ENCODE peak calls at places on chromosome 20, in five cellular contexts. F, A, E, C and W are unnamed samples. For H3K27me3, the result is how much of the 10 kb centered on the place peaks cover.

GRCh38 chr20:50982372-50982771 is 23.8 kb downstream of the MOCS3 start:
- DNase-seq in E (no peak), C (peak), A (peak), F (peak), W (peak)

GRCh38 chr20:34940126-34940525 is 15.5 kb downstream of the GSS start:
- DNase-seq in E (no peak), A (no peak), F (no peak), C (peak), W (no peak)

GRCh38 chr20:43941476-43942212 is 27.0 kb downstream of the TOX2 start:
- DNase-seq in E (no peak), F (no peak), A (no peak), C (peak), W (no peak)

GRCh38 chr20:23031346-23031745 is 3.8 kb upstream of the SSTR4 start:
- DNase-seq in E (no peak), C (no peak), F (no peak), A (no peak), W (no peak)

GRCh38 chr20:51426879-51427624 is 115.5 kb downstream of the NFATC2 start:
- DNase-seq in F (no peak), C (no peak), A (peak), E (no peak), W (no peak)

GRCh38 chr20:24118781-24119175 is 130.2 kb upstream of the GGTLC1 start:
- DNase-seq in F (peak), E (no peak), A (no peak), C (no peak), W (no peak)

GRCh38 chr20:50470249-50470858 is 39.8 kb upstream of the PTPN1 start:
- DNase-seq in A (no peak), C (no peak), F (no peak), E (no peak), W (no peak)

GRCh38 chr20:4604580-4604979 is 117.1 kb upstream of the PRND start:
- DNase-seq in F (no peak), A (no peak), E (no peak), C (no peak), W (no peak)

GRCh38 chr20:44182135-44182765 is 4.7 kb downstream of the JPH2 start:
- DNase-seq in E (no peak), C (no peak), F (no peak), A (no peak), W (no peak)

GRCh38 chr20:11724112-11724511 is 193.6 kb upstream of the BTBD3 start:
- DNase-seq in F (no peak), A (no peak), C (no peak), E (no peak), W (no peak)

GRCh38 chr20:33561981-33562601 is 72.2 kb downstream of the CBFA2T2 start:
- DNase-seq in A (peak), F (peak), E (no peak), C (peak), W (peak)

GRCh38 chr20:2230671-2231488 is 64.9 kb upstream of the TGM3 start:
- DNase-seq in C (no peak), E (no peak), A (no peak), F (no peak), W (no peak)

GRCh38 chr20:43936371-43936770 is 21.7 kb downstream of the TOX2 start:
- DNase-seq in C (peak), E (no peak), A (no peak), F (peak), W (no peak)

GRCh38 chr20:46757754-46758678 is 48.6 kb downstream of the SLC2A10 start:
- DNase-seq in C (peak), A (peak), F (peak), E (no peak), W (no peak)

GRCh38 chr20:58406422-58407001 is 17.5 kb downstream of the VAPB start:
- DNase-seq in E (no peak), C (peak), F (no peak), A (no peak), W (no peak)

GRCh38 chr20:37879003-37879599 is 23.8 kb upstream of the VSTM2L start:
- DNase-seq in F (no peak), A (no peak), E (no peak), C (no peak), W (no peak)

GRCh38 chr20:50170549-50171220 is 17.2 kb upstream of the PEDS1 start:
- DNase-seq in F (no peak), E (no peak), C (no peak), A (no peak), W (no peak)

GRCh38 chr20:40481743-40482458 is 207.1 kb downstream of the MAFB start:
- DNase-seq in A (no peak), E (no peak), F (no peak), C (no peak), W (no peak)

GRCh38 chr20:25077610-25078169 is 4.3 kb downstream of the VSX1 start:
- DNase-seq in E (peak), F (no peak), C (peak), A (peak), W (no peak)

GRCh38 chr20:13058666-13059389 is 50.1 kb downstream of the SPTLC3 start:
- DNase-seq in F (no peak), E (no peak), C (no peak), A (peak), W (no peak)

GRCh38 chr20:30491016-30491415 is 766.4 kb upstream of the DEFB115 start:
- DNase-seq in E (no peak), C (no peak), F (no peak), A (no peak), W (no peak)

GRCh38 chr20:20368414-20369352 is 779 bp downstream of the INSM1 start:
- DNase-seq in F (no peak), C (no peak), E (no peak), A (no peak), W (no peak)

GRCh38 chr20:1822564-1823420 is 72.4 kb upstream of the SIRPA start:
- DNase-seq in C (peak), F (no peak), A (peak), E (no peak), W (no peak)

GRCh38 chr20:14333734-14334133 is 3.7 kb downstream of the FLRT3 start:
- DNase-seq in E (no peak), C (no peak), A (no peak), F (no peak), W (no peak)

GRCh38 chr20:58889334-58890072 is 37.0 kb downstream of the GNAS start:
- DNase-seq in E (peak), C (no peak), A (no peak), F (peak), W (no peak)

GRCh38 chr20:5714261-5715041 is 35.8 kb upstream of the SHLD1 start:
- DNase-seq in A (peak), C (peak), F (no peak), E (no peak), W (no peak)

GRCh38 chr20:59351148-59352040 is 51.0 kb downstream of the EDN3 start:
- DNase-seq in E (no peak), F (no peak), A (no peak), C (no peak), W (no peak)

GRCh38 chr20:14764511-14765369 is 427.3 kb upstream of the FLRT3 start:
- DNase-seq in F (no peak), E (no peak), A (no peak), C (no peak), W (no peak)

GRCh38 chr20:4666001-4666470 is 55.7 kb upstream of the PRND start:
- DNase-seq in A (no peak), E (no peak), F (peak), C (peak), W (peak)

GRCh38 chr20:10654630-10655029 is 19.2 kb downstream of the JAG1 start:
- DNase-seq in E (no peak), F (no peak), A (no peak), C (no peak), W (no peak)
- H3K4me3 ChIP-seq in E (no peak), F (no peak), A (no peak), C (no peak), W (no peak)

DNA sequence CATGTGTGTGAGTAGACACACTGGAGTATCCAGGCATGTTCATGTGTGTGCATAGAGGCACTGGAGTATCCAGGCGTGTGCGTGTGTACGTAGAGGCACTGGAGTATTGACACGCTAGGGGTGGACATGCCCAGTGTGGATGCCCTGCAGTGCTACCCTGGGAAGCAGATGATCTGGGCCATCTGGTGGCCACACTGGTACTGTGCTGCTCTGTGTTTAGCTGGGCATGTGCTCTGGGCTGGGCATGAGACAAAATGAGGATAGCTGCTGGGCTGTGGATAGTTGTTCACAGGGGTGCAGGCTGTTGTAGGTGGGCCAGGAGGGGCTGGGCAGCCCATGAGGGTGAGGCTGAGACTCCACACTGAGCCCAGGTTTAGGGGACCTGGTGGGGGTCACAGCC is 24.0 kb upstream of the NPBWR2 start:
- DNase-seq in A (peak), C (no peak), F (no peak), E (peak), W (no peak)
- TF ChIP-seq CTCF in A (peak), C (no peak), F (peak), E (no peak), W (no peak)

DNA sequence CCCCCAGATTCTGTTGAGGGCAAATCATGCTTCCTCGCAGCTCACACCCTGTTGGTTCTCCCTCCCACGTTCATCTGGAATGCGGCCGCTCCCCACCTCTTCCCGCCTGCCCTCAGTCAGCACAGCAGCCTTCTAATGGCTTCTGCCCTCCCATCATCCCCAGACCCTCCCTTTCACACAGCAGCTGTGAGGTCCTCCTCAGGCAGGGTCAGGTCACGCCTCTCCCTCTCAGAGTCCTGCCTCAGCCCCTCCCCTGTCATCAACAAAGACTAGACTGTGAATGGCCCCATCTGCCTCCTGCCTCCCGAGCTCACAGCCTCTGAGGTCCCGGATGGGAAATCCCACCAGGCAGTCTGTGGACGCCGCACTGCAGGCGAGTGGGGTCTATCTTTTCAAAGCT is 7.9 kb upstream of the BHLHE23 start:
- DNase-seq in C (no peak), E (peak), F (no peak), A (no peak), W (no peak)
- H3K27me3 ChIP-seq in C (half or more), E (half or more), F (under half), A (half or more), W (half or more)

GRCh38 chr20:48165401-48165685 is 380.1 kb upstream of the SULF2 start:
- DNase-seq in C (no peak), A (no peak), F (no peak), E (no peak), W (no peak)

GRCh38 chr20:48163521-48163920 is 378.2 kb upstream of the SULF2 start:
- DNase-seq in F (no peak), A (no peak), E (no peak), C (no peak), W (no peak)

GRCh38 chr20:48166082-48166835 is 381.0 kb upstream of the SULF2 start:
- DNase-seq in F (no peak), C (no peak), A (no peak), E (no peak), W (no peak)

GRCh38 chr20:48164034-48164433 is 378.8 kb upstream of the SULF2 start:
- DNase-seq in E (no peak), C (no peak), A (no peak), F (no peak), W (no peak)

GRCh38 chr20:48164566-48165400 is 379.5 kb upstream of the SULF2 start:
- DNase-seq in C (no peak), A (no peak), F (no peak), E (no peak), W (no peak)
- H3K4me3 ChIP-seq in C (no peak), A (no peak), F (no peak), E (no peak), W (no peak)

DNA sequence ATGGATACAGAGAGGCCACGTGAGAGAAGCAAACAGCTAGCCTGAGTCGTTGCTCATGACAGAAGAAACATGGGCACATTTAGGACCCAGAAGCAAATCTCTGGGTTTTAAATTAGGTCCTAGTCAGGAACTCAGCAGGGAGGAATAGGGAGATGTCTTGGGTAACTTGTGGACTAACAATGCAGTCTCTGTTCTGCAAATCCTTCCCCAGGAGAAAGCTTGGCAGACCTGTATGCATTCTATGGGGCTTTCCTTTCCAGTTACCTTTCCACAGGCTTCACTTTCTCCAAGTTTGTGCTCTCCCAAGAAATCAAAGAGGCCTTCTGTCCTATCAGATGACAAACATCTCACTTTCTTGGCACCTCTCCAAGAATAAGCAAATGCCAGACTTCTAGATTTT is 47.2 kb upstream of the PLCB4 start:
- DNase-seq in C (peak), F (no peak), E (no peak), A (no peak), W (no peak)
- TF ChIP-seq CTCF in C (no peak), F (no peak), E (no peak), A (no peak), W (no peak)